ENCODE peak calls at places on chromosomes 11 and 22, in nine cellular contexts. S is effector memory CD8-positive, alpha-beta T cell; Y is naive B cell; J is central memory CD8-positive, alpha-beta T cell; C is activated naive CD8-positive, alpha-beta T cell treated with anti-CD3 and anti-CD28 coated beads, Interleukin-2, amount 10 ng/mL, durations not matched to agents 7 days and 5 days; V is heart left ventricle; T is T-helper 17 cell; H is A549; D is memory B cell. R is an unnamed sample.

GRCh38 chr11:79393362-79394043 is 47.3 kb downstream of the TENM4 start:
- ATAC-seq in S (no peak), Y (no peak), J (no peak), C (no peak), V (peak; percentile 31), T (no peak), H (peak; percentile 62), D (no peak), R (peak; percentile 22)

GRCh38 chr11:33319965-33320813 is 63.0 kb downstream of the HIPK3 start:
- ATAC-seq in S (no peak), Y (no peak), J (no peak), C (no peak), V (no peak), T (no peak), H (no peak), D (no peak), R (no peak)

GRCh38 chr11:87394924-87395323 is 357.2 kb downstream of the TMEM135 start:
- ATAC-seq in S (no peak), Y (no peak), J (no peak), C (no peak), V (no peak), T (no peak), H (no peak), D (no peak), R (no peak)

GRCh38 chr11:66556086-66556485 is 9.4 kb downstream of the ACTN3 start:
- ATAC-seq in S (no peak), Y (no peak), J (no peak), C (no peak), V (no peak), T (no peak), H (no peak), D (no peak), R (no peak)

GRCh38 chr22:47444746-47445065 is 682.3 kb downstream of the TBC1D22A start:
- ATAC-seq in S (no peak), Y (no peak), J (no peak), C (no peak), V (no peak), T (no peak), H (no peak), D (no peak), R (no peak)

GRCh38 chr11:46309669-46310288 is 32.3 kb downstream of the CREB3L1 start:
- ATAC-seq in S (no peak), Y (peak; percentile 21), J (no peak), C (peak; percentile 71), V (no peak), T (no peak), H (peak; percentile 61), D (peak; percentile 62), R (peak; percentile 80)

GRCh38 chr11:117009905-117010605 is 88.2 kb downstream of the SIK3 start:
- ATAC-seq in S (peak; percentile 20), Y (no peak), J (no peak), C (no peak), V (no peak), T (no peak), H (no peak), D (no peak), R (no peak)

GRCh38 chr11:59291228-59291627 is 67.5 kb upstream of the OR5AN1 start:
- ATAC-seq in S (no peak), Y (no peak), J (no peak), C (no peak), V (peak; percentile 26), T (no peak), H (no peak), D (no peak), R (no peak)

GRCh38 chr22:18968011-18968749 is 32.1 kb upstream of the PRODH start:
- ATAC-seq in S (no peak), Y (no peak), J (no peak), C (no peak), V (peak; percentile 52), T (no peak), H (no peak), D (no peak), R (no peak)

GRCh38 chr11:16873289-16873688 is 134.8 kb downstream of the C11orf58 start:
- ATAC-seq in S (no peak), Y (no peak), J (no peak), C (no peak), V (peak; percentile 36), T (no peak), H (no peak), D (no peak), R (no peak)

GRCh38 chr11:106059617-106060016 is 17.5 kb downstream of the KBTBD3 start:
- ATAC-seq in S (no peak), Y (no peak), J (no peak), C (no peak), V (no peak), T (no peak), H (no peak), D (no peak), R (no peak)

GRCh38 chr22:21865041-21865440 is 2.4 kb downstream of the MAPK1 start:
- ATAC-seq in S (no peak), Y (no peak), J (no peak), C (no peak), V (peak; percentile 28), T (no peak), H (no peak), D (no peak), R (no peak)

GRCh38 chr11:64216879-64217278 is 9.1 kb downstream of the TRPT1 start:
- ATAC-seq in S (no peak), Y (no peak), J (no peak), C (no peak), V (no peak), T (no peak), H (peak; percentile 30), D (no peak), R (no peak)

GRCh38 chr22:41589260-41589600 is 410 bp downstream of the PMM1 start:
- ATAC-seq in S (peak; percentile 4), Y (no peak), J (no peak), C (peak; percentile 18), V (peak; percentile 35), T (no peak), H (peak; percentile 42), D (no peak), R (peak; percentile 40)

GRCh38 chr11:126311464-126312291 is 7.8 kb downstream of the DCPS start:
- ATAC-seq in S (no peak), Y (no peak), J (no peak), C (no peak), V (peak; percentile 17), T (no peak), H (no peak), D (no peak), R (peak; percentile 14)

GRCh38 chr11:77440678-77441077 is 33.2 kb downstream of the PAK1 start:
- ATAC-seq in S (no peak), Y (no peak), J (no peak), C (no peak), V (no peak), T (no peak), H (no peak), D (no peak), R (no peak)

R was measured in esophagus mucosa.